ENCODE peak calls at places on chromosomes 13 and 19, in ten cellular contexts. One of them, this sample, is unnamed.
A peak's percentile ranks its signal among the peaks of the same experiment; 100 is the strongest.

GRCh38 chr19:2782357-2782935 is 627 bp downstream of the SGTA start:
- DNase-seq in cardiac septum: no peak
- DNase-seq in non-pigmented ciliary epithelial cell: no peak
- DNase-seq in T-helper 2 cell: no peak
- DNase-seq in left lung: no peak
- DNase-seq in H54: no peak
- DNase-seq in AG08395: no peak
- DNase-seq in T-helper 1 cell: no peak
- DNase-seq in stimulated activated CD8-positive, alpha-beta memory T cell treated with anti-CD3 and anti-CD28 coated beads, Interleukin-12 subunit alpha, Interleukin-12 subunit beta, amount 100 ng/mL, for 1 hour: no peak
- DNase-seq in BJ: no peak
- DNase-seq in this sample: no peak

GRCh38 chr13:45654633-45655349 is 39.3 kb upstream of the ERICH6B start:
- DNase-seq in stimulated activated CD8-positive, alpha-beta memory T cell treated with anti-CD3 and anti-CD28 coated beads, Interleukin-12 subunit alpha, Interleukin-12 subunit beta, amount 100 ng/mL, for 1 hour: no peak
- DNase-seq in left lung: no peak
- DNase-seq in non-pigmented ciliary epithelial cell: no peak
- DNase-seq in T-helper 2 cell: no peak
- DNase-seq in T-helper 1 cell: no peak
- DNase-seq in AG08395: no peak
- DNase-seq in cardiac septum: no peak
- DNase-seq in BJ: no peak
- DNase-seq in H54: no peak
- DNase-seq in this sample: no peak

GRCh38 chr13:59112375-59112774 is 1051.4 kb downstream of the DIAPH3 start:
- DNase-seq in AG08395: no peak
- DNase-seq in T-helper 1 cell: no peak
- DNase-seq in T-helper 2 cell: no peak
- DNase-seq in stimulated activated CD8-positive, alpha-beta memory T cell treated with anti-CD3 and anti-CD28 coated beads, Interleukin-12 subunit alpha, Interleukin-12 subunit beta, amount 100 ng/mL, for 1 hour: no peak
- DNase-seq in H54: no peak
- DNase-seq in cardiac septum: no peak
- DNase-seq in non-pigmented ciliary epithelial cell: peak; percentile 98
- DNase-seq in left lung: no peak
- DNase-seq in BJ: peak; percentile 81
- DNase-seq in this sample: no peak

GRCh38 chr13:95168191-95168590 is 133.1 kb downstream of the ABCC4 start:
- DNase-seq in non-pigmented ciliary epithelial cell: no peak
- DNase-seq in T-helper 1 cell: no peak
- DNase-seq in AG08395: no peak
- DNase-seq in stimulated activated CD8-positive, alpha-beta memory T cell treated with anti-CD3 and anti-CD28 coated beads, Interleukin-12 subunit alpha, Interleukin-12 subunit beta, amount 100 ng/mL, for 1 hour: no peak
- DNase-seq in left lung: no peak
- DNase-seq in H54: no peak
- DNase-seq in T-helper 2 cell: no peak
- DNase-seq in BJ: no peak
- DNase-seq in cardiac septum: no peak
- DNase-seq in this sample: no peak

GRCh38 chr19:35299523-35300339 is 7.8 kb downstream of the MAG start:
- DNase-seq in BJ: no peak
- DNase-seq in AG08395: no peak
- DNase-seq in left lung: peak; percentile 80
- DNase-seq in cardiac septum: no peak
- DNase-seq in T-helper 1 cell: no peak
- DNase-seq in H54: no peak
- DNase-seq in stimulated activated CD8-positive, alpha-beta memory T cell treated with anti-CD3 and anti-CD28 coated beads, Interleukin-12 subunit alpha, Interleukin-12 subunit beta, amount 100 ng/mL, for 1 hour: no peak
- DNase-seq in T-helper 2 cell: no peak
- DNase-seq in non-pigmented ciliary epithelial cell: no peak
- DNase-seq in this sample: no peak

GRCh38 chr13:52027832-52028231 is 3.3 kb downstream of the UTP14C start:
- DNase-seq in T-helper 2 cell: no peak
- DNase-seq in stimulated activated CD8-positive, alpha-beta memory T cell treated with anti-CD3 and anti-CD28 coated beads, Interleukin-12 subunit alpha, Interleukin-12 subunit beta, amount 100 ng/mL, for 1 hour: no peak
- DNase-seq in non-pigmented ciliary epithelial cell: no peak
- DNase-seq in BJ: no peak
- DNase-seq in T-helper 1 cell: no peak
- DNase-seq in left lung: no peak
- DNase-seq in AG08395: no peak
- DNase-seq in H54: no peak
- DNase-seq in cardiac septum: no peak
- DNase-seq in this sample: no peak

GRCh38 chr19:33175886-33176669 is 18.1 kb upstream of the LRP3 start:
- DNase-seq in H54: no peak
- DNase-seq in T-helper 2 cell: no peak
- DNase-seq in non-pigmented ciliary epithelial cell: no peak
- DNase-seq in cardiac septum: peak; percentile 75
- DNase-seq in BJ: no peak
- DNase-seq in left lung: no peak
- DNase-seq in stimulated activated CD8-positive, alpha-beta memory T cell treated with anti-CD3 and anti-CD28 coated beads, Interleukin-12 subunit alpha, Interleukin-12 subunit beta, amount 100 ng/mL, for 1 hour: no peak
- DNase-seq in T-helper 1 cell: no peak
- DNase-seq in AG08395: peak; percentile 38
- DNase-seq in this sample: no peak

GRCh38 chr13:106246817-106247216 is 288.6 kb downstream of the EFNB2 start:
- DNase-seq in T-helper 2 cell: no peak
- DNase-seq in non-pigmented ciliary epithelial cell: no peak
- DNase-seq in AG08395: no peak
- DNase-seq in BJ: no peak
- DNase-seq in T-helper 1 cell: no peak
- DNase-seq in left lung: no peak
- DNase-seq in stimulated activated CD8-positive, alpha-beta memory T cell treated with anti-CD3 and anti-CD28 coated beads, Interleukin-12 subunit alpha, Interleukin-12 subunit beta, amount 100 ng/mL, for 1 hour: no peak
- DNase-seq in cardiac septum: no peak
- DNase-seq in H54: no peak
- DNase-seq in this sample: no peak

GRCh38 chr19:19105365-19106060 is 32.8 kb downstream of the TMEM161A start:
- DNase-seq in T-helper 2 cell: no peak
- DNase-seq in non-pigmented ciliary epithelial cell: no peak
- DNase-seq in H54: no peak
- DNase-seq in T-helper 1 cell: no peak
- DNase-seq in cardiac septum: no peak
- DNase-seq in AG08395: peak; percentile 71
- DNase-seq in left lung: no peak
- DNase-seq in stimulated activated CD8-positive, alpha-beta memory T cell treated with anti-CD3 and anti-CD28 coated beads, Interleukin-12 subunit alpha, Interleukin-12 subunit beta, amount 100 ng/mL, for 1 hour: no peak
- DNase-seq in BJ: no peak
- DNase-seq in this sample: no peak

GRCh38 chr19:13748169-13748884 is 16.0 kb upstream of the MRI1 start:
- DNase-seq in BJ: no peak
- DNase-seq in cardiac septum: no peak
- DNase-seq in T-helper 2 cell: no peak
- DNase-seq in non-pigmented ciliary epithelial cell: peak; percentile 32
- DNase-seq in stimulated activated CD8-positive, alpha-beta memory T cell treated with anti-CD3 and anti-CD28 coated beads, Interleukin-12 subunit alpha, Interleukin-12 subunit beta, amount 100 ng/mL, for 1 hour: no peak
- DNase-seq in H54: no peak
- DNase-seq in left lung: no peak
- DNase-seq in T-helper 1 cell: no peak
- DNase-seq in AG08395: peak; percentile 19
- DNase-seq in this sample: no peak

GRCh38 chr13:32986552-32986951 is 29.7 kb upstream of the KL start:
- DNase-seq in T-helper 1 cell: no peak
- DNase-seq in left lung: no peak
- DNase-seq in T-helper 2 cell: no peak
- DNase-seq in BJ: no peak
- DNase-seq in stimulated activated CD8-positive, alpha-beta memory T cell treated with anti-CD3 and anti-CD28 coated beads, Interleukin-12 subunit alpha, Interleukin-12 subunit beta, amount 100 ng/mL, for 1 hour: no peak
- DNase-seq in AG08395: no peak
- DNase-seq in cardiac septum: no peak
- DNase-seq in non-pigmented ciliary epithelial cell: no peak
- DNase-seq in H54: no peak
- DNase-seq in this sample: no peak

GRCh38 chr13:94269557-94269956 is 209.9 kb downstream of the DCT start:
- DNase-seq in T-helper 1 cell: no peak
- DNase-seq in BJ: no peak
- DNase-seq in stimulated activated CD8-positive, alpha-beta memory T cell treated with anti-CD3 and anti-CD28 coated beads, Interleukin-12 subunit alpha, Interleukin-12 subunit beta, amount 100 ng/mL, for 1 hour: no peak
- DNase-seq in cardiac septum: no peak
- DNase-seq in AG08395: no peak
- DNase-seq in T-helper 2 cell: no peak
- DNase-seq in left lung: no peak
- DNase-seq in non-pigmented ciliary epithelial cell: no peak
- DNase-seq in H54: no peak
- DNase-seq in this sample: no peak

GRCh38 chr13:26132756-26133155 is 80.9 kb upstream of the SHISA2 start:
- DNase-seq in stimulated activated CD8-positive, alpha-beta memory T cell treated with anti-CD3 and anti-CD28 coated beads, Interleukin-12 subunit alpha, Interleukin-12 subunit beta, amount 100 ng/mL, for 1 hour: no peak
- DNase-seq in H54: no peak
- DNase-seq in BJ: no peak
- DNase-seq in T-helper 1 cell: no peak
- DNase-seq in T-helper 2 cell: no peak
- DNase-seq in AG08395: peak; percentile 10
- DNase-seq in non-pigmented ciliary epithelial cell: no peak
- DNase-seq in left lung: no peak
- DNase-seq in cardiac septum: no peak
- DNase-seq in this sample: no peak

GRCh38 chr19:7795555-7796161 is 32.6 kb downstream of the CLEC4M start:
- DNase-seq in left lung: no peak
- DNase-seq in BJ: no peak
- DNase-seq in non-pigmented ciliary epithelial cell: no peak
- DNase-seq in AG08395: no peak
- DNase-seq in T-helper 2 cell: no peak
- DNase-seq in H54: no peak
- DNase-seq in cardiac septum: no peak
- DNase-seq in stimulated activated CD8-positive, alpha-beta memory T cell treated with anti-CD3 and anti-CD28 coated beads, Interleukin-12 subunit alpha, Interleukin-12 subunit beta, amount 100 ng/mL, for 1 hour: no peak
- DNase-seq in T-helper 1 cell: no peak
- DNase-seq in this sample: peak; percentile 43

GRCh38 chr19:14494910-14495677 is 833 bp downstream of the GIPC1 start:
- DNase-seq in H54: no peak
- DNase-seq in stimulated activated CD8-positive, alpha-beta memory T cell treated with anti-CD3 and anti-CD28 coated beads, Interleukin-12 subunit alpha, Interleukin-12 subunit beta, amount 100 ng/mL, for 1 hour: no peak
- DNase-seq in cardiac septum: no peak
- DNase-seq in left lung: no peak
- DNase-seq in non-pigmented ciliary epithelial cell: no peak
- DNase-seq in BJ: no peak
- DNase-seq in T-helper 1 cell: no peak
- DNase-seq in AG08395: peak; percentile 32
- DNase-seq in T-helper 2 cell: no peak
- DNase-seq in this sample: no peak

GRCh38 chr13:29918845-29919244 is 68.4 kb upstream of the UBL3 start:
- DNase-seq in stimulated activated CD8-positive, alpha-beta memory T cell treated with anti-CD3 and anti-CD28 coated beads, Interleukin-12 subunit alpha, Interleukin-12 subunit beta, amount 100 ng/mL, for 1 hour: no peak
- DNase-seq in cardiac septum: no peak
- DNase-seq in H54: no peak
- DNase-seq in non-pigmented ciliary epithelial cell: peak; percentile 60
- DNase-seq in BJ: peak; percentile 80
- DNase-seq in AG08395: peak; percentile 58
- DNase-seq in T-helper 1 cell: no peak
- DNase-seq in left lung: no peak
- DNase-seq in T-helper 2 cell: no peak
- DNase-seq in this sample: no peak

This sample was measured in NCI-H2081 treated with DMSO at 0.1 percent for 48 hours.